ENCODE peak calls at places on chromosome 12, in ten cellular contexts. D, C, W, N, Y, O, S, E, B and V are unnamed samples.
A peak's percentile ranks its signal among the peaks of the same experiment; 100 is the strongest.

GRCh38 chr12:116338064-116338872 is 60.8 kb upstream of the MED13L start:
- DNase-seq in D (no peak), C (no peak), W (no peak), N (no peak), Y (no peak), O (no peak), S (no peak), E (no peak), B (no peak), V (no peak)

GRCh38 chr12:25249951-25250738 is 584 bp downstream of the KRAS start:
- DNase-seq in D (peak; percentile 92), C (peak; percentile 82), W (peak; percentile 20), N (peak; percentile 61), Y (no peak), O (peak; percentile 69), S (peak; percentile 32), E (peak; percentile 23), B (peak; percentile 52), V (peak; percentile 76)

GRCh38 chr12:64990991-64991570 is 130.0 kb downstream of the WIF1 start:
- DNase-seq in D (no peak), C (no peak), W (no peak), N (no peak), Y (no peak), O (no peak), S (no peak), E (no peak), B (no peak), V (no peak)

GRCh38 chr12:121796855-121797751 is 3.6 kb upstream of the RHOF start:
- DNase-seq in D (peak; percentile 98), C (no peak), W (peak; percentile 83), N (peak; percentile 98), Y (peak; percentile 84), O (peak; percentile 96), S (peak; percentile 96), E (peak; percentile 94), B (no peak), V (peak; percentile 99)

GRCh38 chr12:118377891-118378470 is 1.6 kb downstream of the SUDS3 start:
- DNase-seq in D (peak; percentile 94), C (peak; percentile 84), W (peak; percentile 44), N (peak; percentile 49), Y (peak; percentile 22), O (peak; percentile 72), S (peak; percentile 58), E (peak; percentile 42), B (peak; percentile 59), V (peak; percentile 64)

GRCh38 chr12:109016978-109017377 is 3.9 kb downstream of the SVOP start:
- DNase-seq in D (peak; percentile 13), C (no peak), W (no peak), N (no peak), Y (no peak), O (no peak), S (no peak), E (no peak), B (no peak), V (no peak)

GRCh38 chr12:7989827-7990491 is 42.6 kb upstream of the FOXJ2 start:
- DNase-seq in D (no peak), C (peak; percentile 95), W (peak; percentile 12), N (peak; percentile 89), Y (no peak), O (peak; percentile 21), S (no peak), E (no peak), B (peak; percentile 48), V (peak; percentile 62)

GRCh38 chr12:132309162-132310086 is 20.0 kb downstream of the GALNT9 start:
- DNase-seq in D (no peak), C (no peak), W (no peak), N (no peak), Y (no peak), O (no peak), S (no peak), E (no peak), B (no peak), V (no peak)

GRCh38 chr12:21656931-21657335 is 709 bp downstream of the LDHB start:
- DNase-seq in D (peak; percentile 80), C (peak; percentile 83), W (peak; percentile 50), N (peak; percentile 56), Y (peak; percentile 6), O (peak; percentile 42), S (peak; percentile 56), E (no peak), B (peak; percentile 52), V (no peak)

GRCh38 chr12:104668274-104668718 is 211.5 kb downstream of the CHST11 start:
- DNase-seq in D (no peak), C (no peak), W (peak; percentile 62), N (peak; percentile 48), Y (no peak), O (peak; percentile 39), S (no peak), E (no peak), B (no peak), V (no peak)

GRCh38 chr12:88314706-88315105 is 172.6 kb downstream of the TMTC3 start:
- DNase-seq in D (no peak), C (no peak), W (no peak), N (no peak), Y (no peak), O (no peak), S (no peak), E (no peak), B (no peak), V (no peak)
- TF ChIP-seq CTCF in D (no peak), C (no peak), W (no peak), N (no peak), Y (no peak), O (no peak), S (no peak), E (no peak), B (no peak), V (no peak)

DNA sequence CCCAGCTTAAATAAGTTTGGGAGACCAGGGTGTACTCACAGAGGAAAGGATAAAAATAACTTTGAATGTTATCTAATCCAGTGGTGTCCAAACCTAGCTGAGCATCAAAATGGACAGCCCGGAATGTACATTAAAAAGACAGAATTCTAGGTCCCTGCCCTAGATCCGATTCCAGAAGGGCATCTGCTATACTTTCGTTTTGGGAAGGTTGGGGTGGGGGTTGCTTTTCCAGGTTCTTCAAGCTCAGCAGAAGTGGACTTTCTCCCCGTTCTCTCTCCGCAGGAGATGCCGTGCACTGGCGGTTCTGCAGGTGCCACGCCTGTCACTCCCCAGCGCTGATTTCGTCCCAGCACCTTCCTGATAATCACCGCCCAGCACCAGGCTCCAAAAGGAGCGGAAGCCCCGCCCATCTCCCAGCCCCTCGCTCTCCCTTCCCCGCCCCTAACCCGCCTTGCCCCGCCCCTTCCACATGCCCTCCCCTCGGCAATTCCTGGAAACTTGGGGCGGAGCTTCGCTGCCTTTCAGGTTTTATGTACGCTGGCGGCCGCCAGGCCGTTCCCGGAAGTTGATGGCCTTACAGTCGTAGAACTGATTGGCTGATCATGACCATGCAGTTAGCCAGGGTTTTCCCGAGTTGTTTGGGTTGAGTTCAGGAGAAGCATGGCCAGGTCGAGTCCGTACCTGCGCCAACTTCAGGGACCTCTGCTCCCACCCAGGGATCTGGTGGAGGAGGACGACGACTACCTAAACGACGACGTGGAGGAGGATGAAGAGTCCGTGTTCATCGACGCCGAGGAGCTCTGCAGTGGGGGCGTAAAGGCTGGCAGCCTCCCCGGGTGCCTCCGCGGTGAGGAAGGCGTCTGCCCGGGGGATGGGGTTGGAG is at the start of gene HELB:
- DNase-seq in D (peak; percentile 99), C (peak; percentile 98), W (peak; percentile 95), N (peak; percentile 99), Y (peak; percentile 99), O (peak; percentile 100), S (peak; percentile 98), E (peak; percentile 98), B (peak; percentile 100), V (peak; percentile 99)
- TF ChIP-seq POLR2A in D (no peak), C (peak; percentile 80), W (no peak), N (no peak), Y (peak; percentile 53), O (peak; percentile 87), S (peak; percentile 85), E (peak; percentile 67), B (peak; percentile 42), V (peak; percentile 74)

GRCh38 chr12:81792666-81793065 is 33.5 kb upstream of the PPFIA2 start:
- DNase-seq in D (no peak), C (no peak), W (no peak), N (no peak), Y (no peak), O (no peak), S (no peak), E (no peak), B (no peak), V (no peak)

GRCh38 chr12:81800298-81801148 is 41.4 kb upstream of the PPFIA2 start:
- DNase-seq in D (no peak), C (no peak), W (no peak), N (no peak), Y (no peak), O (no peak), S (no peak), E (no peak), B (no peak), V (no peak)

GRCh38 chr12:81798294-81798693 is 39.1 kb upstream of the PPFIA2 start:
- DNase-seq in D (no peak), C (no peak), W (no peak), N (no peak), Y (no peak), O (no peak), S (no peak), E (no peak), B (no peak), V (no peak)

GRCh38 chr12:81797100-81797499 is 38.0 kb upstream of the PPFIA2 start:
- DNase-seq in D (no peak), C (peak; percentile 30), W (no peak), N (no peak), Y (peak; percentile 24), O (no peak), S (peak; percentile 29), E (no peak), B (no peak), V (no peak)
- TF ChIP-seq CTCF in D (no peak), C (peak; percentile 39), W (peak; percentile 28), N (no peak), Y (peak; percentile 4), O (peak; percentile 8), S (peak; percentile 19), E (peak; percentile 14), B (no peak), V (peak; percentile 19)

GRCh38 chr12:12562585-12563245 is at the start of gene DUSP16:
- DNase-seq in D (peak; percentile 97), C (peak; percentile 79), W (peak; percentile 95), N (peak; percentile 95), Y (peak; percentile 72), O (peak; percentile 92), S (peak; percentile 95), E (peak; percentile 82), B (peak; percentile 72), V (peak; percentile 97)
- TF ChIP-seq POLR2A in D (no peak), C (no peak), W (peak; percentile 37), N (no peak), Y (peak; percentile 46), O (peak; percentile 49), S (peak; percentile 44), E (peak; percentile 86), B (peak; percentile 70), V (peak; percentile 94)

GRCh38 chr12:3802721-3803120 is 49.8 kb upstream of the CRACR2A start:
- DNase-seq in D (no peak), C (no peak), W (no peak), N (no peak), Y (no peak), O (no peak), S (no peak), E (no peak), B (no peak), V (no peak)
- TF ChIP-seq CTCF in D (no peak), C (no peak), W (no peak), N (no peak), Y (no peak), O (no peak), S (no peak), E (no peak), B (no peak), V (no peak)